ENCODE peak calls at places on chromosomes 3 and 15, in seven cellular contexts. P, U, O, H, E, R and T are unnamed samples.
A peak's percentile ranks its signal among the peaks of the same experiment; 100 is the strongest.

GRCh38 chr3:151197981-151198767 is 4.8 kb downstream of the GPR171 start:
- DNase-seq in U (no peak), O (no peak), P (no peak), H (no peak), E (no peak), R (no peak), T (no peak)

GRCh38 chr3:134369231-134369741 is 5.0 kb downstream of the AMOTL2 start:
- DNase-seq in E (no peak), R (no peak), H (no peak), U (no peak), P (no peak), O (peak; percentile 22), T (no peak)

GRCh38 chr3:58287354-58287753 is 18.7 kb upstream of the RPP14 start:
- DNase-seq in P (no peak), R (no peak), O (no peak), E (no peak), U (no peak), H (no peak), T (no peak)

GRCh38 chr15:60538129-60538528 is 59.2 kb upstream of the ICE2 start:
- DNase-seq in H (no peak), U (no peak), E (no peak), P (no peak), O (no peak), R (no peak), T (no peak)

GRCh38 chr3:14265246-14265962 is 86.8 kb downstream of the LSM3 start:
- DNase-seq in E (no peak), O (no peak), U (no peak), R (no peak), P (no peak), H (peak; percentile 15), T (no peak)

GRCh38 chr3:164752814-164753213 is 325.5 kb downstream of the SI start:
- DNase-seq in P (no peak), R (no peak), E (no peak), O (no peak), U (no peak), H (no peak), T (no peak)

GRCh38 chr3:73577704-73578103 is 47.0 kb downstream of the PDZRN3 start:
- DNase-seq in E (no peak), U (no peak), R (no peak), H (no peak), O (no peak), P (no peak), T (no peak)

GRCh38 chr3:150268426-150269321 is 139.4 kb upstream of the TSC22D2 start:
- DNase-seq in O (no peak), U (no peak), H (no peak), E (no peak), R (no peak), P (no peak), T (no peak)

GRCh38 chr3:150097588-150097890 is 126.8 kb upstream of the PFN2 start:
- DNase-seq in E (no peak), O (no peak), R (no peak), P (no peak), H (no peak), U (no peak), T (no peak)

GRCh38 chr3:45701167-45701867 is 12.1 kb downstream of the SACM1L start:
- DNase-seq in H (no peak), P (no peak), U (no peak), O (no peak), R (no peak), E (no peak), T (no peak)

GRCh38 chr3:157128771-157129671 is 30.9 kb downstream of the CCNL1 start:
- DNase-seq in E (no peak), H (peak; percentile 40), O (no peak), U (no peak), R (no peak), P (no peak), T (no peak)

GRCh38 chr3:12638105-12638504 is 25.8 kb downstream of the RAF1 start:
- DNase-seq in P (no peak), E (no peak), U (no peak), H (no peak), O (no peak), R (no peak), T (no peak)

GRCh38 chr3:8554725-8555621 is 53.4 kb downstream of the LMCD1 start:
- DNase-seq in O (no peak), R (no peak), U (no peak), H (no peak), E (no peak), P (peak; percentile 69), T (no peak)

GRCh38 chr15:75532413-75533250 is 46.5 kb downstream of the PTPN9 start:
- DNase-seq in R (no peak), O (no peak), U (no peak), H (peak; percentile 71), E (no peak), P (peak; percentile 41), T (no peak)

GRCh38 chr3:111936191-111936841 is 42.5 kb upstream of the ABHD10 start:
- DNase-seq in U (no peak), E (no peak), O (no peak), R (no peak), H (no peak), P (no peak), T (no peak)

GRCh38 chr3:186464424-186465093 is 79.6 kb downstream of the CRYGS start:
- DNase-seq in P (no peak), R (no peak), E (no peak), O (no peak), U (no peak), H (no peak), T (no peak)
- TF ChIP-seq CTCF in P (no peak), R (no peak), E (peak; percentile 30), O (no peak), U (no peak), H (no peak), T (no peak)

GRCh38 chr3:38652934-38653333 is 3.4 kb upstream of the SCN5A start:
- DNase-seq in H (no peak), U (no peak), R (no peak), P (no peak), O (no peak), E (no peak), T (no peak)

GRCh38 chr3:38653685-38654537 is 4.4 kb upstream of the SCN5A start:
- DNase-seq in H (no peak), R (no peak), U (no peak), O (no peak), E (no peak), P (no peak), T (no peak)

GRCh38 chr3:38658886-38659285 is 9.4 kb upstream of the SCN5A start:
- DNase-seq in H (no peak), P (no peak), U (no peak), E (no peak), O (no peak), R (no peak), T (no peak)

GRCh38 chr3:38657369-38657768 is 7.9 kb upstream of the SCN5A start:
- DNase-seq in E (no peak), R (no peak), O (no peak), P (no peak), H (no peak), U (no peak), T (no peak)

DNA sequence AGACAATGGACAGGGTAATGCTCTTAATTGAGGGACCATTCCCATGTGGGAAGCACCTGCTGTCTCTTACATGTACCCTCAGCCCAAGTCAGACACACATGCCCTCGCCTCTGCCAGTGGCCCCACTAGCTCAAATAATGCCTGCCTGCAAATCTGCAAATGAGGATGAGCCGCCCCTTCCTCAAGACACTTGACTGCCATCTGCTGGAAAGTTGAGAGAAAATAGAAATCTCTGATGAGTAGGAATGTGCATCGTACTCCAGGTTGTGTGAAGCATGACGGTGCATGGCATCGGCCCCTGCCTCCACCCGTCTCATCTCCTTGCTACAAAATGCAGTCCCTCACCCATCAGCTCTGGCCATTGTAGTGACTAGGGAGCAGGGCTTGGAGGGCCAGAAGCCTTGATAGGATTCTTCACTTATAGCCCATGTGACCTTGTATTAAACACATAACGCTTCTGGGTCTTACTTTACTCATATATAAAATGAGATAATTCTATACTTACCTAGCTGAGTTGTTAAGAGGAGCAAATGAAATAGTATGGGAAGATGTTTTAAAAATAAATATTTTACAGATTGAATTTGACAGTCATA is 6.3 kb upstream of the SCN5A start:
- DNase-seq in U (peak; percentile 31), R (no peak), H (peak; percentile 15), P (no peak), O (no peak), E (peak; percentile 38), T (no peak)
- TF ChIP-seq CTCF in U (peak; percentile 42), R (peak; percentile 19), H (peak; percentile 36), P (peak; percentile 46), O (peak; percentile 21), E (peak; percentile 79), T (peak; percentile 82)

GRCh38 chr3:172982731-172983364 is 158.2 kb downstream of the SPATA16 start:
- DNase-seq in U (no peak), O (no peak), P (no peak), H (no peak), R (no peak), E (no peak), T (no peak)
- TF ChIP-seq CTCF in U (peak; percentile 8), O (no peak), P (no peak), H (no peak), R (no peak), E (peak; percentile 12), T (peak; percentile 59)

GRCh38 chr15:95850837-95851236 is 479.7 kb upstream of the NR2F2 start:
- DNase-seq in P (no peak), U (no peak), E (no peak), R (no peak), O (no peak), H (no peak), T (no peak)
- TF ChIP-seq CTCF in P (no peak), U (no peak), E (no peak), R (no peak), O (no peak), H (no peak), T (no peak)

GRCh38 chr15:81012588-81012987 is 11.9 kb downstream of the TLNRD1 start:
- DNase-seq in R (no peak), E (no peak), U (no peak), O (no peak), H (peak; percentile 23), P (no peak), T (no peak)
- TF ChIP-seq CTCF in R (no peak), E (no peak), U (no peak), O (no peak), H (no peak), P (no peak), T (no peak)

GRCh38 chr3:139506792-139507191 is 30.5 kb upstream of the RBP2 start:
- DNase-seq in E (no peak), H (no peak), R (no peak), P (no peak), U (no peak), O (no peak), T (no peak)
- TF ChIP-seq CTCF in E (no peak), H (no peak), R (no peak), P (no peak), U (no peak), O (no peak), T (no peak)